ENCODE peak calls at places on chromosomes 16 and 17, in four cellular contexts. C, L, E and U are unnamed samples.

GRCh38 chr16:20114356-20114755 is 40.7 kb upstream of the GPR139 start:
- DNase-seq in C (no peak), L (no peak), E (no peak), U (no peak)

GRCh38 chr16:88558457-88559442 is 11.5 kb upstream of the ZC3H18 start:
- DNase-seq in C (peak; percentile 43), L (no peak), E (peak; percentile 73), U (no peak)

GRCh38 chr16:24810951-24811843 is 34.6 kb upstream of the SLC5A11 start:
- DNase-seq in C (no peak), L (no peak), E (no peak), U (no peak)

GRCh38 chr17:61218438-61218837 is 181.2 kb upstream of the TBX2 start:
- DNase-seq in C (peak; percentile 86), L (no peak), E (no peak), U (no peak)

GRCh38 chr16:78987676-78988075 is 612.9 kb downstream of the MAF start:
- DNase-seq in C (no peak), L (no peak), E (no peak), U (no peak)

GRCh38 chr17:79106958-79107357 is 32.3 kb downstream of the ENGASE start:
- DNase-seq in C (no peak), L (no peak), E (no peak), U (no peak)

GRCh38 chr16:51657844-51658243 is 506.8 kb upstream of the SALL1 start:
- DNase-seq in C (no peak), L (no peak), E (no peak), U (no peak)

GRCh38 chr17:27241346-27241946 is 52.5 kb upstream of the WSB1 start:
- DNase-seq in C (peak; percentile 10), L (peak; percentile 98), E (peak; percentile 64), U (no peak)

GRCh38 chr17:752620-753219 is 656 bp upstream of the GEMIN4 start:
- DNase-seq in C (peak; percentile 49), L (no peak), E (peak; percentile 56), U (no peak)

GRCh38 chr17:10198509-10199249 is at the start of gene GAS7:
- DNase-seq in C (peak; percentile 26), L (no peak), E (peak; percentile 75), U (peak; percentile 66)

GRCh38 chr17:57008958-57009357 is 31.0 kb downstream of the SCPEP1 start:
- DNase-seq in C (no peak), L (no peak), E (no peak), U (no peak)

GRCh38 chr16:57884655-57885133 is 82.4 kb upstream of the KIFC3 start:
- DNase-seq in C (no peak), L (no peak), E (peak; percentile 78), U (no peak)

GRCh38 chr17:36030949-36031348 is 13.2 kb upstream of the CCL23 start:
- DNase-seq in C (no peak), L (no peak), E (no peak), U (no peak)

GRCh38 chr17:12597895-12598294 is 67.8 kb upstream of the MYOCD start:
- DNase-seq in C (no peak), L (no peak), E (no peak), U (no peak)

GRCh38 chr16:57367111-57367752 is 5.1 kb upstream of the CX3CL1 start:
- DNase-seq in C (no peak), L (no peak), E (no peak), U (no peak)

DNA sequence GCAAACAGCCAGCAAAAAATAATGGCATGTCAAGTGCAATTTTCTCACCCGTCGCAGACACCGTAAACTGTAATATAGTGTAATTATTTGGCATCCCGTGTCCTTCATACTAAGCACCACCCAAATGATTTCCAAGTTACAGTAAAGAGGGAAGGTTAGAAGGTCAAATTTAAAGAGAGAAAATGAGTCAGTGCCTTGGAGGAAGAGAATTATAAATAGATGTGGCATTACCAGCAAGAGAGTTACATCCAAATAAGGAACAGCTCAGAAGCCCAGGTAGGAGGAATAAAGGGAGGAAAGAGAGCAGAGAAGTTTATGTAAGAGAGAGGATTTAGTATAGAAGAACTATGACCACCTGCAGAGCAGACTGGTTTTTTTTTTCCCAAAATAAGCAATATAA is 21.7 kb downstream of the CDH8 start:
- DNase-seq in C (no peak), L (no peak), E (no peak), U (no peak)
- H3K23ac ChIP-seq in C (no peak overlapping the region), L (no peak overlapping the region), E (no peak overlapping the region), U (no peak overlapping the region)

GRCh38 chr17:80942360-80943345 is 49.0 kb upstream of the CHMP6 start:
- DNase-seq in C (peak; percentile 82), L (no peak), E (no peak), U (no peak)
- H3K18ac ChIP-seq in C (peak overlapping the region; percentile 11), L (no peak overlapping the region), E (no peak overlapping the region), U (peak overlapping the region; percentile 76)

GRCh38 chr17:7114241-7114874 is at the start of gene ASGR2:
- DNase-seq in C (no peak), L (no peak), E (no peak), U (no peak)

GRCh38 chr17:7114875-7115614 is 423 bp upstream of the ASGR2 start:
- DNase-seq in C (no peak), L (no peak), E (no peak), U (no peak)

GRCh38 chr17:7112527-7113108 is 2.0 kb downstream of the ASGR2 start:
- DNase-seq in C (no peak), L (no peak), E (no peak), U (no peak)

GRCh38 chr17:7111784-7112526 is 2.7 kb downstream of the ASGR2 start:
- DNase-seq in C (no peak), L (no peak), E (no peak), U (no peak)

DNA sequence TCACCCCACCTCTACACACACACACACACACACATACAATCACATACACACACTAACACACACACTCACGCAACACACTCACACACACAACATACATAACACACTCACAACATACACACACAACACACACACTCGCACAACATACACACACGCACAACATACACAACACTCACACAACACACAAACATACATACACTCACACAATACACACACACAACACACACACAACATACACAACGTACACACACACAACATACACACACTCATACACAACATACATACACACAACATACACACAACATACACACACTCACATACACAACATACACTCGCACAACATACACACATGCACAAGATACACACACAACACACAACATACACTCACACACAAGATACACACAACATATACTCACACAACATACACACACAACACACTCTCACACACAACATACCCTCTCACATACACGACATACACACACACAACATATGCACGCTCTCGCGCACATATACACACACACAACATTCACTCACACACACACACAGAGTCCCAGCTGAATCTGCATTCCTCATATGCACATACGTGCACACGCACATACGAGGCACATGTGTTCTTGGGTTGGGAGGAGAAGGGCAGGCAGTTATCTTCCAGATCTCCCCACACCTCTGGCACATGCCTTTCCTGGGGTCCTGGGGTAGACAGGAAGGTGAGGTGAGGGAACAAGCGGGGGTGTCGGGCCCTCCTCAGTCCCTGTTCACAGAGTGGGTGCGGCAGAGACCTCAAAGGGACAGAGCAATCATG is 1.1 kb downstream of the ASGR2 start:
- DNase-seq in C (no peak), L (no peak), E (no peak), U (no peak)
- H3K23ac ChIP-seq in C (no peak overlapping the region), L (peak overlapping the region; percentile 98), E (no peak overlapping the region), U (no peak overlapping the region)

GRCh38 chr16:11045441-11045840 is 101.1 kb downstream of the CLEC16A start:
- DNase-seq in C (no peak), L (no peak), E (no peak), U (no peak)

GRCh38 chr16:11049396-11050059 is 105.2 kb downstream of the CLEC16A start:
- DNase-seq in C (no peak), L (peak; percentile 41), E (peak; percentile 92), U (no peak)

GRCh38 chr16:11047939-11048500 is 103.7 kb downstream of the CLEC16A start:
- DNase-seq in C (no peak), L (no peak), E (no peak), U (no peak)

GRCh38 chr16:11045846-11046245 is 101.5 kb downstream of the CLEC16A start:
- DNase-seq in C (peak; percentile 59), L (no peak), E (no peak), U (no peak)

GRCh38 chr16:11047057-11047456 is 102.7 kb downstream of the CLEC16A start:
- DNase-seq in C (peak; percentile 93), L (no peak), E (no peak), U (no peak)
- H3K18ac ChIP-seq in C (peak overlapping the region; percentile 99), L (no peak overlapping the region), E (no peak overlapping the region), U (no peak overlapping the region)

GRCh38 chr17:81420769-81421462 is 25.7 kb downstream of the BAHCC1 start:
- DNase-seq in C (peak; percentile 49), L (no peak), E (no peak), U (no peak)

GRCh38 chr17:81424151-81424550 is 28.9 kb downstream of the BAHCC1 start:
- DNase-seq in C (no peak), L (no peak), E (no peak), U (no peak)

GRCh38 chr17:81423698-81424071 is 28.4 kb downstream of the BAHCC1 start:
- DNase-seq in C (no peak), L (no peak), E (no peak), U (no peak)

GRCh38 chr17:81424613-81425017 is 29.4 kb downstream of the BAHCC1 start:
- DNase-seq in C (no peak), L (no peak), E (no peak), U (no peak)

DNA sequence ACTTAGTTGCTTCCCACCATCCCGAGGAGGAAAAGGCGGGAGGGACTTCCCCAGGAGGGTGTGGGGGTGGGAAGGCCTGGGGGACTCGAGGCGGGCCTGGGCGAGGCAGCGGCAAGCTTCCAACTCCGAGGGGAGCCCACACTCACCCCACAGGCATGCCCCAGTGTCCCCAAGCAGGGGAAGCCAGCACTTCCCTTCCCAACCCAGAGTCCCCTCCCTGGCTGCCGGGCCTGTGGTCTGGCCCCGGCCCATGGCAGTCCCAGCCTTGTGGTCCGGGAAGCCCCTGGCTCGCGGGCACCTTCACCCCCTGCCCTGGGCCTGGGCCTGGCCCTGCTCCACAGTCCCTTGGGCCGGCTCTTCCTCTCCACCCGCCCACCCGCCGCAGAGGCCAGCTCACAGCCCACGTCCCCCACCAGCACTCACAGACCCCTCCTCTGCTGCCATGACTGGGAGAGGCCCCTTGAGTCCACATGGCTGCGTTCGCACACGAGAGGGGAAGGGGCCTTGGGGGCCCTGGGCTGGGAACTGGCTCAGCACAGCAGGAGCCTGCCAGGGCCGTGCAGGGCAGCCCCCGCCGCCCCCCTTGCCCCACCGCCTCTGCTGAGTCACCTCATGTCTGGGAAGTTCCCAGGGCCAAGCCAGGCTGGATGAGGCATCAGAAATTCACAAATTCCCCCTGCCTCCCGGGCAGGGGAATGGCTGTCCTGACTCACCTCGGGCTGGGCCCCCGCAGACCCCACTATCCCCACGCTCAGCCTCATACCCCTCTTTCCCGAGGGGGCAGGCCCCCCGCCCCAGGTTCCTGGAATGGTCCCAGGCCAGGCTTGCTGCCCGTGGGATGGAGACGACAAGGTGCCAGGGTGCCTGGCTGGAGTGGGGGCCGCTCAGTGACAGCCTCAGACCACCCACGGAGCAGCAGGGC is 27.8 kb downstream of the BAHCC1 start:
- DNase-seq in C (peak; percentile 96), L (peak; percentile 18), E (peak; percentile 83), U (no peak)
- H3K23ac ChIP-seq in C (peak overlapping the region; percentile 92), L (no peak overlapping the region), E (no peak overlapping the region), U (peak overlapping the region; percentile 92)

GRCh38 chr17:17836818-17837379 is at the start of gene SREBF1:
- DNase-seq in C (peak; percentile 37), L (peak; percentile 11), E (peak; percentile 74), U (peak; percentile 80)
- H3K18ac ChIP-seq in C (peak within 1 kb of the TSS; percentile 69), L (peak within 1 kb of the TSS; percentile 95), E (peak within 1 kb of the TSS; percentile 88), U (peak within 1 kb of the TSS; percentile 100)